ENCODE peak calls at places on chromosome 7, in ten cellular contexts. D is stomach, F is ovary, P is IMR-90, I is heart left ventricle, T is GM12892, W is breast epithelium, A is upper lobe of left lung, S is prostate gland, U is H54. Q is an unnamed sample.

GRCh38 chr7:118872568-118872967 is 648.1 kb downstream of the ANKRD7 start:
- DNase-seq in D (no peak), F (no peak), P (no peak), I (no peak), T (no peak), W (no peak), A (no peak), S (peak; percentile 74), U (no peak), Q (no peak)

GRCh38 chr7:55250313-55250712 is 114.8 kb upstream of the LANCL2 start:
- DNase-seq in D (peak; percentile 39), F (no peak), P (no peak), I (no peak), T (no peak), W (no peak), A (no peak), S (no peak), U (peak; percentile 89), Q (peak; percentile 10)

GRCh38 chr7:58086871-58087535 is 637.0 kb downstream of the ZNF716 start:
- DNase-seq in D (no peak), F (no peak), P (no peak), I (no peak), T (no peak), W (no peak), A (no peak), S (no peak), U (no peak), Q (no peak)

GRCh38 chr7:668139-668871 is 58.2 kb upstream of the DNAAF5 start:
- DNase-seq in D (no peak), F (peak; percentile 72), P (peak; percentile 85), I (peak; percentile 52), T (no peak), W (peak; percentile 65), A (no peak), S (peak; percentile 81), U (no peak), Q (no peak)

GRCh38 chr7:4726051-4726450 is 44.0 kb downstream of the FOXK1 start:
- DNase-seq in D (no peak), F (no peak), P (no peak), I (no peak), T (no peak), W (no peak), A (no peak), S (no peak), U (no peak), Q (no peak)

GRCh38 chr7:122219253-122219865 is 75.3 kb upstream of the AASS start:
- DNase-seq in D (no peak), F (no peak), P (peak; percentile 26), I (no peak), T (no peak), W (no peak), A (no peak), S (no peak), U (no peak), Q (no peak)

GRCh38 chr7:539731-540411 is 20.2 kb upstream of the PDGFA start:
- DNase-seq in D (peak; percentile 56), F (no peak), P (peak; percentile 49), I (no peak), T (no peak), W (peak; percentile 81), A (peak; percentile 50), S (peak; percentile 90), U (peak; percentile 98), Q (no peak)

GRCh38 chr7:87510430-87510875 is 35.0 kb upstream of the ABCB4 start:
- DNase-seq in D (no peak), F (no peak), P (no peak), I (no peak), T (no peak), W (no peak), A (no peak), S (no peak), U (no peak), Q (peak; percentile 95)

GRCh38 chr7:144824360-144824759 is 11.5 kb downstream of the TPK1 start:
- DNase-seq in D (no peak), F (no peak), P (peak; percentile 36), I (no peak), T (no peak), W (no peak), A (no peak), S (no peak), U (peak; percentile 12), Q (no peak)

GRCh38 chr7:44463169-44463808 is 27.2 kb downstream of the NUDCD3 start:
- DNase-seq in D (no peak), F (no peak), P (no peak), I (peak; percentile 50), T (no peak), W (no peak), A (no peak), S (no peak), U (no peak), Q (peak; percentile 15)

GRCh38 chr7:36868727-36869411 is 144.6 kb upstream of the AOAH start:
- DNase-seq in D (no peak), F (no peak), P (no peak), I (no peak), T (no peak), W (no peak), A (no peak), S (no peak), U (no peak), Q (no peak)

GRCh38 chr7:6403907-6404306 is 43.8 kb downstream of the DAGLB start:
- DNase-seq in D (no peak), F (no peak), P (no peak), I (no peak), T (no peak), W (peak; percentile 66), A (no peak), S (peak; percentile 86), U (no peak), Q (no peak)
- TF ChIP-seq POLR2A in D (no peak), F (no peak), P (no peak), I (no peak), T (no peak), W (no peak), A (no peak), S (no peak), U (no peak), Q (no peak)

GRCh38 chr7:29207023-29207422 is 12.4 kb downstream of the CHN2 start:
- DNase-seq in D (no peak), F (no peak), P (no peak), I (no peak), T (no peak), W (no peak), A (no peak), S (no peak), U (no peak), Q (no peak)

GRCh38 chr7:29208410-29209250 is 14.1 kb downstream of the CHN2 start:
- DNase-seq in D (no peak), F (no peak), P (no peak), I (no peak), T (no peak), W (peak; percentile 80), A (no peak), S (no peak), U (no peak), Q (no peak)

GRCh38 chr7:29209745-29210144 is 15.2 kb downstream of the CHN2 start:
- DNase-seq in D (no peak), F (no peak), P (no peak), I (no peak), T (no peak), W (no peak), A (no peak), S (no peak), U (no peak), Q (no peak)

GRCh38 chr7:29204491-29205281 is 10.1 kb downstream of the CHN2 start:
- DNase-seq in D (no peak), F (no peak), P (no peak), I (no peak), T (no peak), W (no peak), A (no peak), S (no peak), U (no peak), Q (no peak)

DNA sequence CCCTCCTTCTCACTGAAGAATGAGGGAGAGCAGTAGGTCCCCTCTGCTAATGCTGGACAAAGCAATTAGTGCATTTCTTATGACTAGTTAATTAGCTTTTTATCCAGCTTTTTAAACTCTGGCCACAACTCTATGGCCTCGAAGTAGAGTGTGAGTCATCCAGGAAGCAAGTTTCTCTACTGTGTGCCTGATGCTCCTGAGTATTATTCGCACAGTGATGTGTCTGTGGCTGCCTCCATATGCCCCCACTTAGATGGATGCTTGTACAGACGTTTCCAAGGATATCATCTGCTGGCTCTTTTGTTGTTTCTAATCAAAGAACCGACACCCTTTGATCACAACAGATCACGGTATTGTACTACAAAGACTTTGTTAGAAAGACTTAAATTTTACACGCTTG is 12.9 kb downstream of the CHN2 start:
- DNase-seq in D (no peak), F (no peak), P (no peak), I (no peak), T (no peak), W (no peak), A (no peak), S (no peak), U (no peak), Q (no peak)
- TF ChIP-seq POLR2A in D (no peak), F (no peak), P (no peak), I (no peak), T (no peak), W (no peak), A (no peak), S (no peak), U (no peak), Q (no peak)

GRCh38 chr7:149003018-149003417 is 25.3 kb downstream of the PDIA4 start:
- DNase-seq in D (no peak), F (no peak), P (no peak), I (no peak), T (no peak), W (no peak), A (no peak), S (no peak), U (no peak), Q (no peak)
- TF ChIP-seq POLR2A in D (no peak), F (no peak), P (no peak), I (no peak), T (no peak), W (no peak), A (no peak), S (no peak), U (no peak), Q (no peak)

GRCh38 chr7:22859676-22860290 is 37.1 kb upstream of the TOMM7 start:
- DNase-seq in D (no peak), F (no peak), P (no peak), I (no peak), T (no peak), W (no peak), A (no peak), S (no peak), U (no peak), Q (no peak)

GRCh38 chr7:22861576-22861975 is 38.9 kb upstream of the TOMM7 start:
- DNase-seq in D (no peak), F (no peak), P (no peak), I (no peak), T (no peak), W (no peak), A (no peak), S (no peak), U (no peak), Q (no peak)

GRCh38 chr7:22860337-22860736 is 37.7 kb upstream of the TOMM7 start:
- DNase-seq in D (no peak), F (no peak), P (no peak), I (no peak), T (no peak), W (no peak), A (no peak), S (no peak), U (no peak), Q (no peak)

GRCh38 chr7:22858640-22859561 is 36.3 kb upstream of the TOMM7 start:
- DNase-seq in D (no peak), F (no peak), P (peak; percentile 99), I (no peak), T (no peak), W (peak; percentile 67), A (peak; percentile 49), S (no peak), U (peak; percentile 87), Q (no peak)

GRCh38 chr7:22860784-22861482 is 38.3 kb upstream of the TOMM7 start:
- DNase-seq in D (no peak), F (no peak), P (no peak), I (no peak), T (no peak), W (no peak), A (no peak), S (no peak), U (no peak), Q (peak; percentile 34)
- TF ChIP-seq POLR2A in D (no peak), F (no peak), P (no peak), I (no peak), T (no peak), W (no peak), A (no peak), S (no peak), U (no peak), Q (no peak)